ENCODE peak calls at places on chromosomes 16 and 17, in five cellular contexts. C, F, B, P and M are unnamed samples.

GRCh38 chr16:63324306-63324705 is 1288.1 kb upstream of the CDH8 start:
- DNase-seq in C (no peak), F (no peak), B (no peak), P (no peak), M (no peak)

GRCh38 chr17:29588561-29589411 is 662 bp downstream of the GIT1 start:
- DNase-seq in C (no peak), F (no peak), B (no peak), P (peak), M (no peak)

GRCh38 chr17:59565959-59566324 is 532 bp downstream of the DHX40 start:
- DNase-seq in C (peak), F (no peak), B (peak), P (peak), M (no peak)

GRCh38 chr16:20049831-20050230 is 23.9 kb downstream of the GPR139 start:
- DNase-seq in C (no peak), F (no peak), B (no peak), P (no peak), M (no peak)

GRCh38 chr17:82889496-82890338 is 49.9 kb upstream of the ZNF750 start:
- DNase-seq in C (no peak), F (no peak), B (no peak), P (peak), M (no peak)

GRCh38 chr16:51129105-51129504 is 22.0 kb downstream of the SALL1 start:
- DNase-seq in C (peak), F (no peak), B (no peak), P (no peak), M (peak)

GRCh38 chr16:67781548-67781921 is 24.8 kb downstream of the RANBP10 start:
- DNase-seq in C (no peak), F (no peak), B (no peak), P (no peak), M (no peak)

GRCh38 chr16:70252355-70252988 is 732 bp upstream of the EXOSC6 start:
- DNase-seq in C (no peak), F (no peak), B (no peak), P (no peak), M (no peak)

GRCh38 chr16:5502467-5502869 is 404.9 kb upstream of the EEF2KMT start:
- DNase-seq in C (peak), F (no peak), B (no peak), P (no peak), M (peak)

GRCh38 chr17:58224315-58224714 is 5.3 kb upstream of the MKS1 start:
- DNase-seq in C (no peak), F (no peak), B (no peak), P (no peak), M (no peak)

GRCh38 chr17:57803026-57803425 is 46.8 kb downstream of the MRPS23 start:
- DNase-seq in C (no peak), F (no peak), B (no peak), P (no peak), M (no peak)

GRCh38 chr16:1350691-1351090 is 987 bp downstream of the TSR3 start:
- DNase-seq in C (no peak), F (no peak), B (no peak), P (no peak), M (no peak)

GRCh38 chr17:4678448-4679026 is 25.4 kb downstream of the PELP1 start:
- DNase-seq in C (no peak), F (no peak), B (no peak), P (no peak), M (no peak)

GRCh38 chr17:74732042-74732846 is 4.8 kb upstream of the RAB37 start:
- DNase-seq in C (no peak), F (no peak), B (no peak), P (no peak), M (no peak)

GRCh38 chr17:13000561-13000960 is 17.3 kb downstream of the ELAC2 start:
- DNase-seq in C (no peak), F (no peak), B (no peak), P (no peak), M (no peak)